ENCODE peak calls at places on chromosomes 4 and X, in nine cellular contexts. One of them, this sample, is unnamed.

GRCh38 chr4:85824166-85824945 is 349.4 kb downstream of the ARHGAP24 start:
- DNase-seq in hepatocyte: no peak
- DNase-seq in thoracic aorta: no peak
- DNase-seq in tibial artery: no peak
- DNase-seq in AG10803: peak
- DNase-seq in mucosa of descending colon: no peak
- DNase-seq in HTR-8/SVneo: no peak
- DNase-seq in NCI-H2081: no peak
- DNase-seq in kidney glomerular epithelial cell: no peak
- DNase-seq in this sample: no peak

GRCh38 chr4:73345399-73345975 is 58.6 kb upstream of the ALB start:
- DNase-seq in NCI-H2081: no peak
- DNase-seq in kidney glomerular epithelial cell: peak
- DNase-seq in mucosa of descending colon: no peak
- DNase-seq in thoracic aorta: no peak
- DNase-seq in hepatocyte: peak
- DNase-seq in HTR-8/SVneo: no peak
- DNase-seq in AG10803: no peak
- DNase-seq in tibial artery: no peak
- DNase-seq in this sample: no peak

GRCh38 chrX:30622361-30622760 is 30.9 kb upstream of the GK start:
- DNase-seq in hepatocyte: no peak
- DNase-seq in thoracic aorta: no peak
- DNase-seq in AG10803: no peak
- DNase-seq in tibial artery: no peak
- DNase-seq in kidney glomerular epithelial cell: no peak
- DNase-seq in NCI-H2081: no peak
- DNase-seq in HTR-8/SVneo: no peak
- DNase-seq in mucosa of descending colon: no peak
- DNase-seq in this sample: no peak

GRCh38 chr4:98448923-98449322 is 187.7 kb downstream of the RAP1GDS1 start:
- DNase-seq in kidney glomerular epithelial cell: no peak
- DNase-seq in HTR-8/SVneo: no peak
- DNase-seq in NCI-H2081: no peak
- DNase-seq in AG10803: no peak
- DNase-seq in hepatocyte: no peak
- DNase-seq in thoracic aorta: no peak
- DNase-seq in tibial artery: no peak
- DNase-seq in mucosa of descending colon: no peak
- DNase-seq in this sample: no peak

GRCh38 chr4:189299706-189300105 is 641.0 kb upstream of the FRG1 start:
- DNase-seq in NCI-H2081: no peak
- DNase-seq in tibial artery: no peak
- DNase-seq in mucosa of descending colon: no peak
- DNase-seq in hepatocyte: no peak
- DNase-seq in AG10803: no peak
- DNase-seq in thoracic aorta: no peak
- DNase-seq in HTR-8/SVneo: no peak
- DNase-seq in kidney glomerular epithelial cell: no peak
- DNase-seq in this sample: no peak

GRCh38 chr4:113440366-113440765 is 321.2 kb downstream of the CAMK2D start:
- DNase-seq in kidney glomerular epithelial cell: no peak
- DNase-seq in NCI-H2081: no peak
- DNase-seq in tibial artery: no peak
- DNase-seq in mucosa of descending colon: no peak
- DNase-seq in thoracic aorta: no peak
- DNase-seq in AG10803: no peak
- DNase-seq in HTR-8/SVneo: no peak
- DNase-seq in hepatocyte: no peak
- DNase-seq in this sample: no peak

GRCh38 chr4:109462297-109462696 is 28.7 kb downstream of the SEC24B start:
- DNase-seq in thoracic aorta: no peak
- DNase-seq in hepatocyte: no peak
- DNase-seq in kidney glomerular epithelial cell: no peak
- DNase-seq in tibial artery: no peak
- DNase-seq in NCI-H2081: no peak
- DNase-seq in AG10803: no peak
- DNase-seq in HTR-8/SVneo: no peak
- DNase-seq in mucosa of descending colon: no peak
- DNase-seq in this sample: no peak

GRCh38 chrX:149846789-149847188 is 34.2 kb upstream of the MAGEA8 start:
- DNase-seq in NCI-H2081: no peak
- DNase-seq in kidney glomerular epithelial cell: no peak
- DNase-seq in thoracic aorta: no peak
- DNase-seq in AG10803: no peak
- DNase-seq in mucosa of descending colon: no peak
- DNase-seq in HTR-8/SVneo: no peak
- DNase-seq in tibial artery: no peak
- DNase-seq in hepatocyte: no peak
- DNase-seq in this sample: no peak

GRCh38 chr4:77990904-77991358 is 66.2 kb upstream of the FRAS1 start:
- DNase-seq in thoracic aorta: no peak
- DNase-seq in kidney glomerular epithelial cell: no peak
- DNase-seq in NCI-H2081: no peak
- DNase-seq in AG10803: no peak
- DNase-seq in hepatocyte: no peak
- DNase-seq in tibial artery: no peak
- DNase-seq in HTR-8/SVneo: no peak
- DNase-seq in mucosa of descending colon: no peak
- DNase-seq in this sample: no peak

GRCh38 chrX:28659269-28659668 is 72.0 kb downstream of the IL1RAPL1 start:
- DNase-seq in NCI-H2081: no peak
- DNase-seq in AG10803: no peak
- DNase-seq in kidney glomerular epithelial cell: no peak
- DNase-seq in thoracic aorta: no peak
- DNase-seq in HTR-8/SVneo: no peak
- DNase-seq in tibial artery: no peak
- DNase-seq in hepatocyte: no peak
- DNase-seq in mucosa of descending colon: no peak
- DNase-seq in this sample: no peak

GRCh38 chrX:43750248-43750676 is 94.2 kb downstream of the MAOA start:
- DNase-seq in NCI-H2081: peak
- DNase-seq in thoracic aorta: peak
- DNase-seq in kidney glomerular epithelial cell: peak
- DNase-seq in HTR-8/SVneo: peak
- DNase-seq in AG10803: peak
- DNase-seq in hepatocyte: peak
- DNase-seq in tibial artery: peak
- DNase-seq in mucosa of descending colon: peak
- DNase-seq in this sample: peak

GRCh38 chr4:169621754-169622481 is 1.5 kb downstream of the CLCN3 start:
- DNase-seq in NCI-H2081: peak
- DNase-seq in kidney glomerular epithelial cell: peak
- DNase-seq in hepatocyte: peak
- DNase-seq in thoracic aorta: no peak
- DNase-seq in tibial artery: no peak
- DNase-seq in HTR-8/SVneo: peak
- DNase-seq in AG10803: peak
- DNase-seq in mucosa of descending colon: no peak
- DNase-seq in this sample: peak

GRCh38 chrX:45758738-45759397 is 558.2 kb upstream of the DIPK2B start:
- DNase-seq in mucosa of descending colon: no peak
- DNase-seq in kidney glomerular epithelial cell: no peak
- DNase-seq in hepatocyte: no peak
- DNase-seq in tibial artery: no peak
- DNase-seq in HTR-8/SVneo: no peak
- DNase-seq in NCI-H2081: no peak
- DNase-seq in AG10803: peak
- DNase-seq in thoracic aorta: no peak
- DNase-seq in this sample: no peak

GRCh38 chrX:12929701-12930100 is 23.3 kb downstream of the TLR8 start:
- DNase-seq in kidney glomerular epithelial cell: no peak
- DNase-seq in AG10803: no peak
- DNase-seq in NCI-H2081: no peak
- DNase-seq in hepatocyte: no peak
- DNase-seq in HTR-8/SVneo: no peak
- DNase-seq in mucosa of descending colon: no peak
- DNase-seq in tibial artery: no peak
- DNase-seq in thoracic aorta: no peak
- DNase-seq in this sample: no peak

This sample was measured in COR-L47.